ENCODE peak calls at places on chromosome 6, in eight cellular contexts. One of them, this sample, is unnamed.

GRCh38 chr6:169251371-169251802 is 2.3 kb downstream of the THBS2 start:
- DNase-seq in transverse colon: no peak
- DNase-seq in upper lobe of right lung: no peak
- DNase-seq in PC-3: no peak
- DNase-seq in left ventricle myocardium inferior: no peak
- DNase-seq in tibial nerve: no peak
- DNase-seq in A549: no peak
- DNase-seq in PC-9: no peak
- DNase-seq in this sample: peak; percentile 17

GRCh38 chr6:163496205-163496604 is 81.7 kb downstream of the QKI start:
- DNase-seq in transverse colon: no peak
- DNase-seq in upper lobe of right lung: no peak
- DNase-seq in PC-3: no peak
- DNase-seq in left ventricle myocardium inferior: no peak
- DNase-seq in tibial nerve: no peak
- DNase-seq in A549: no peak
- DNase-seq in PC-9: no peak
- DNase-seq in this sample: no peak

GRCh38 chr6:28693033-28693750 is 167.5 kb downstream of the GPX5 start:
- DNase-seq in transverse colon: no peak
- DNase-seq in upper lobe of right lung: no peak
- DNase-seq in PC-3: no peak
- DNase-seq in left ventricle myocardium inferior: no peak
- DNase-seq in tibial nerve: no peak
- DNase-seq in A549: no peak
- DNase-seq in PC-9: no peak
- DNase-seq in this sample: no peak

GRCh38 chr6:467671-468082 is 76.1 kb downstream of the IRF4 start:
- DNase-seq in transverse colon: no peak
- DNase-seq in upper lobe of right lung: no peak
- DNase-seq in PC-3: no peak
- DNase-seq in left ventricle myocardium inferior: no peak
- DNase-seq in tibial nerve: no peak
- DNase-seq in A549: no peak
- DNase-seq in PC-9: no peak
- DNase-seq in this sample: no peak

GRCh38 chr6:15522856-15523529 is 139.8 kb downstream of the DTNBP1 start:
- DNase-seq in transverse colon: no peak
- DNase-seq in upper lobe of right lung: peak; percentile 40
- DNase-seq in PC-3: no peak
- DNase-seq in left ventricle myocardium inferior: no peak
- DNase-seq in tibial nerve: no peak
- DNase-seq in A549: no peak
- DNase-seq in PC-9: no peak
- DNase-seq in this sample: no peak

GRCh38 chr6:81985191-81985590 is 232.7 kb upstream of the TENT5A start:
- DNase-seq in transverse colon: no peak
- DNase-seq in upper lobe of right lung: no peak
- DNase-seq in PC-3: peak; percentile 42
- DNase-seq in left ventricle myocardium inferior: no peak
- DNase-seq in tibial nerve: no peak
- DNase-seq in A549: no peak
- DNase-seq in PC-9: no peak
- DNase-seq in this sample: no peak

GRCh38 chr6:36430351-36430750 is 12.3 kb downstream of the PXT1 start:
- DNase-seq in transverse colon: no peak
- DNase-seq in upper lobe of right lung: no peak
- DNase-seq in PC-3: no peak
- DNase-seq in left ventricle myocardium inferior: no peak
- DNase-seq in tibial nerve: no peak
- DNase-seq in A549: no peak
- DNase-seq in PC-9: no peak
- DNase-seq in this sample: no peak

GRCh38 chr6:7373739-7374138 is 15.8 kb downstream of the CAGE1 start:
- DNase-seq in transverse colon: no peak
- DNase-seq in upper lobe of right lung: no peak
- DNase-seq in PC-3: no peak
- DNase-seq in left ventricle myocardium inferior: no peak
- DNase-seq in tibial nerve: no peak
- DNase-seq in A549: no peak
- DNase-seq in PC-9: no peak
- DNase-seq in this sample: no peak

GRCh38 chr6:168616807-168617756 is 176.1 kb downstream of the SMOC2 start:
- DNase-seq in transverse colon: peak; percentile 52
- DNase-seq in upper lobe of right lung: no peak
- DNase-seq in PC-3: no peak
- DNase-seq in left ventricle myocardium inferior: no peak
- DNase-seq in tibial nerve: no peak
- DNase-seq in A549: no peak
- DNase-seq in PC-9: no peak
- DNase-seq in this sample: no peak

GRCh38 chr6:126123226-126123625 is 136.9 kb downstream of the TRMT11 start:
- DNase-seq in transverse colon: no peak
- DNase-seq in upper lobe of right lung: no peak
- DNase-seq in PC-3: no peak
- DNase-seq in left ventricle myocardium inferior: no peak
- DNase-seq in tibial nerve: no peak
- DNase-seq in A549: no peak
- DNase-seq in PC-9: no peak
- DNase-seq in this sample: no peak

GRCh38 chr6:80366721-80367120 is 260.2 kb downstream of the BCKDHB start:
- DNase-seq in transverse colon: no peak
- DNase-seq in upper lobe of right lung: no peak
- DNase-seq in PC-3: no peak
- DNase-seq in left ventricle myocardium inferior: peak; percentile 71
- DNase-seq in tibial nerve: no peak
- DNase-seq in A549: no peak
- DNase-seq in PC-9: no peak
- DNase-seq in this sample: no peak

GRCh38 chr6:39312912-39313525 is 1.2 kb downstream of the KCNK17 start:
- DNase-seq in transverse colon: no peak
- DNase-seq in upper lobe of right lung: no peak
- DNase-seq in PC-3: no peak
- DNase-seq in left ventricle myocardium inferior: peak; percentile 22
- DNase-seq in tibial nerve: no peak
- DNase-seq in A549: no peak
- DNase-seq in PC-9: no peak
- DNase-seq in this sample: no peak

GRCh38 chr6:1620504-1621327 is 11.0 kb downstream of the FOXC1 start:
- DNase-seq in transverse colon: no peak
- DNase-seq in upper lobe of right lung: no peak
- DNase-seq in PC-3: no peak
- DNase-seq in left ventricle myocardium inferior: no peak
- DNase-seq in tibial nerve: no peak
- DNase-seq in A549: no peak
- DNase-seq in PC-9: no peak
- DNase-seq in this sample: no peak

GRCh38 chr6:159871911-159872310 is 18.9 kb upstream of the MAS1 start:
- DNase-seq in transverse colon: no peak
- DNase-seq in upper lobe of right lung: no peak
- DNase-seq in PC-3: no peak
- DNase-seq in left ventricle myocardium inferior: no peak
- DNase-seq in tibial nerve: no peak
- DNase-seq in A549: no peak
- DNase-seq in PC-9: no peak
- DNase-seq in this sample: no peak

GRCh38 chr6:169868458-169868857 is 117.0 kb downstream of the ERMARD start:
- DNase-seq in transverse colon: peak; percentile 68
- DNase-seq in upper lobe of right lung: peak; percentile 70
- DNase-seq in PC-3: no peak
- DNase-seq in left ventricle myocardium inferior: peak; percentile 55
- DNase-seq in tibial nerve: no peak
- DNase-seq in A549: no peak
- DNase-seq in PC-9: no peak
- DNase-seq in this sample: peak; percentile 31

GRCh38 chr6:82178084-82178758 is 69.3 kb downstream of the IBTK start:
- DNase-seq in transverse colon: no peak
- DNase-seq in upper lobe of right lung: no peak
- DNase-seq in PC-3: peak; percentile 41
- DNase-seq in left ventricle myocardium inferior: no peak
- DNase-seq in tibial nerve: no peak
- DNase-seq in A549: no peak
- DNase-seq in PC-9: no peak
- DNase-seq in this sample: no peak

GRCh38 chr6:67897998-67898607 is 737.0 kb upstream of the ADGRB3 start:
- DNase-seq in transverse colon: no peak
- DNase-seq in upper lobe of right lung: no peak
- DNase-seq in PC-3: no peak
- DNase-seq in left ventricle myocardium inferior: no peak
- DNase-seq in tibial nerve: no peak
- DNase-seq in A549: no peak
- DNase-seq in PC-9: no peak
- DNase-seq in this sample: no peak

GRCh38 chr6:13846841-13847240 is 32.5 kb upstream of the MCUR1 start:
- DNase-seq in transverse colon: no peak
- DNase-seq in upper lobe of right lung: no peak
- DNase-seq in PC-3: no peak
- DNase-seq in left ventricle myocardium inferior: no peak
- DNase-seq in tibial nerve: no peak
- DNase-seq in A549: peak; percentile 17
- DNase-seq in PC-9: no peak
- DNase-seq in this sample: no peak
- H3K4me3 ChIP-seq in transverse colon: no peak overlapping the region
- H3K4me3 ChIP-seq in upper lobe of right lung: no peak overlapping the region
- H3K4me3 ChIP-seq in PC-3: no peak overlapping the region
- H3K4me3 ChIP-seq in left ventricle myocardium inferior: no peak overlapping the region
- H3K4me3 ChIP-seq in tibial nerve: no peak overlapping the region
- H3K4me3 ChIP-seq in A549: no peak overlapping the region
- H3K4me3 ChIP-seq in PC-9: no peak overlapping the region
- H3K4me3 ChIP-seq in this sample: no peak overlapping the region

DNA sequence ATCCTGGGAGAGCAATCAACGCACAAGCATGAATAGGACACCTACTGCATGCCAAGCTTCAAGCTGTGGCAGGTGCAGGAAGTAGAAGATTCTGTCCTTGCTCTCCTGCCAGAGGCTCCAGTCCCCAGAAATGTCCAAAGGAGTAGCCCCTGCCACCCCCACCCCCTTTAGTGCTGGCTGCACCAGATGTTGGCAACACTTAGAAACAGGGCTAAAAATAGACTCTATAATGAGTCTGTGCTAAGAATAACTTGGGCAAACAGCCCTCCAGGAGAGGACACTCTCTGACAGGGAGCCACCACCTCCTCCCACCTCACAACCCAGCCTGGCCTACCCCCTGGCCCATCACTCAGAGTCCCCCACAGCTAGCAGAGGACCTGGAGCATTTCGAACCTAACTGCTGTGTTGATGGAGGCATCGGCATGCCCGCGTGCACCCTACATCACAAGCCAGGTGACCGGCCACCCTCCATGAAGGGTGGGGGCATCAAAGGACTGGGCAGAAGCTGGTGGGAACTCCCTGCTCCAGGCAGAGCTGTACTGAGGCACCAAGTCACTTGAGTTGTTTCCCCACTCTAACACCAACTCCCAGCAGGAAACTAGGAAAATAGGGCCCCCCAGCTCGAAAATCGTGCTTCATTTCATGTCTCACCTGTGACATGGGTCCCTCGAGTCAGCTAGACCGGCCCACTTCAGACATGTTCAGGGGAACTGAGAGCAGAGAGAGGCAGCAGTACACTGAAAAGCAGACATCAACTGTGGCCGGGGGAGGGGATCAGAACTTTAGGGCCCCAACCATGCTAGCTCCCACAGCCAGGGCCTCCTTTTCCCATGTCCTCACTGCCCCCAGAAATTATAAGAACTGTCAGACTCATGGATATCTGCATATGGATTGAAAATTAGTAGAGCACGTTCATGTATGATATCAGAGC is 18.6 kb downstream of the TFEB start:
- DNase-seq in transverse colon: peak; percentile 10
- DNase-seq in upper lobe of right lung: no peak
- DNase-seq in PC-3: no peak
- DNase-seq in left ventricle myocardium inferior: no peak
- DNase-seq in tibial nerve: no peak
- DNase-seq in A549: no peak
- DNase-seq in PC-9: no peak
- DNase-seq in this sample: no peak
- H3K4me1 ChIP-seq in transverse colon: peaks cover 74% of the 10 kb centered on the region
- H3K4me1 ChIP-seq in upper lobe of right lung: peaks cover 43% of the 10 kb centered on the region
- H3K4me1 ChIP-seq in PC-3: peaks cover 22% of the 10 kb centered on the region
- H3K4me1 ChIP-seq in left ventricle myocardium inferior: peaks cover 100% of the 10 kb centered on the region
- H3K4me1 ChIP-seq in tibial nerve: peaks cover 86% of the 10 kb centered on the region
- H3K4me1 ChIP-seq in A549: peaks cover 58% of the 10 kb centered on the region
- H3K4me1 ChIP-seq in PC-9: peaks cover 32% of the 10 kb centered on the region
- H3K4me1 ChIP-seq in this sample: peaks cover 18% of the 10 kb centered on the region

GRCh38 chr6:153131037-153131981 is at the start of gene RGS17:
- DNase-seq in transverse colon: peak; percentile 16
- DNase-seq in upper lobe of right lung: peak; percentile 74
- DNase-seq in PC-3: peak; percentile 49
- DNase-seq in left ventricle myocardium inferior: peak; percentile 46
- DNase-seq in tibial nerve: no peak
- DNase-seq in A549: peak; percentile 65
- DNase-seq in PC-9: no peak
- DNase-seq in this sample: peak; percentile 26
- H3K4me3 ChIP-seq in transverse colon: peak within 1 kb of the TSS; percentile 41
- H3K4me3 ChIP-seq in upper lobe of right lung: peak within 1 kb of the TSS; percentile 56
- H3K4me3 ChIP-seq in PC-3: peak within 1 kb of the TSS; percentile 84
- H3K4me3 ChIP-seq in left ventricle myocardium inferior: peak within 1 kb of the TSS; percentile 75
- H3K4me3 ChIP-seq in tibial nerve: peak within 1 kb of the TSS; percentile 53
- H3K4me3 ChIP-seq in A549: peak within 1 kb of the TSS; percentile 94
- H3K4me3 ChIP-seq in PC-9: peak within 1 kb of the TSS; percentile 78
- H3K4me3 ChIP-seq in this sample: peak within 1 kb of the TSS; percentile 57

GRCh38 chr6:69868252-69868804 is 2.0 kb downstream of the COL19A1 start:
- DNase-seq in transverse colon: no peak
- DNase-seq in upper lobe of right lung: no peak
- DNase-seq in PC-3: no peak
- DNase-seq in left ventricle myocardium inferior: no peak
- DNase-seq in tibial nerve: no peak
- DNase-seq in A549: no peak
- DNase-seq in PC-9: no peak
- DNase-seq in this sample: no peak

GRCh38 chr6:69865126-69865525 is 1.2 kb upstream of the COL19A1 start:
- DNase-seq in transverse colon: no peak
- DNase-seq in upper lobe of right lung: no peak
- DNase-seq in PC-3: peak; percentile 46
- DNase-seq in left ventricle myocardium inferior: no peak
- DNase-seq in tibial nerve: no peak
- DNase-seq in A549: no peak
- DNase-seq in PC-9: no peak
- DNase-seq in this sample: no peak

GRCh38 chr6:69868961-69869360 is 2.6 kb downstream of the COL19A1 start:
- DNase-seq in transverse colon: no peak
- DNase-seq in upper lobe of right lung: no peak
- DNase-seq in PC-3: no peak
- DNase-seq in left ventricle myocardium inferior: no peak
- DNase-seq in tibial nerve: no peak
- DNase-seq in A549: no peak
- DNase-seq in PC-9: no peak
- DNase-seq in this sample: no peak

GRCh38 chr6:69867075-69867911 is 937 bp downstream of the COL19A1 start:
- DNase-seq in transverse colon: peak; percentile 54
- DNase-seq in upper lobe of right lung: peak; percentile 79
- DNase-seq in PC-3: peak; percentile 5
- DNase-seq in left ventricle myocardium inferior: peak; percentile 61
- DNase-seq in tibial nerve: no peak
- DNase-seq in A549: peak; percentile 0
- DNase-seq in PC-9: no peak
- DNase-seq in this sample: peak; percentile 45

GRCh38 chr6:69866351-69867074 is at the start of gene COL19A1:
- DNase-seq in transverse colon: peak; percentile 32
- DNase-seq in upper lobe of right lung: peak; percentile 60
- DNase-seq in PC-3: peak; percentile 1
- DNase-seq in left ventricle myocardium inferior: peak; percentile 22
- DNase-seq in tibial nerve: no peak
- DNase-seq in A549: no peak
- DNase-seq in PC-9: no peak
- DNase-seq in this sample: no peak
- H3K4me1 ChIP-seq in transverse colon: peaks cover 16% of the 10 kb centered on the region
- H3K4me1 ChIP-seq in upper lobe of right lung: peaks cover 12% of the 10 kb centered on the region
- H3K4me1 ChIP-seq in PC-3: peaks cover 9% of the 10 kb centered on the region
- H3K4me1 ChIP-seq in left ventricle myocardium inferior: peaks cover 26% of the 10 kb centered on the region
- H3K4me1 ChIP-seq in tibial nerve: peaks cover 26% of the 10 kb centered on the region
- H3K4me1 ChIP-seq in A549: peaks cover 3% of the 10 kb centered on the region
- H3K4me1 ChIP-seq in PC-9: no peaks in the 10 kb centered on the region
- H3K4me1 ChIP-seq in this sample: peaks cover 6% of the 10 kb centered on the region